ENCODE peak calls at places on chromosomes 12 and 14, in seven cellular contexts. U is A673; Z is GM23338; K is stomach; V is CD8-positive, alpha-beta memory T cell; O is CD8-positive, alpha-beta T cell; Q is SK-N-SH. X is an unnamed sample.

GRCh38 chr12:57779736-57780135 is 2.9 kb upstream of the TSFM start:
- DNase-seq in U (no peak), Z (no peak), K (no peak), V (no peak), Q (no peak), O (no peak), X (no peak)

GRCh38 chr14:63438065-63438757 is 105.0 kb downstream of the PPP2R5E start:
- DNase-seq in Z (peak; percentile 36), K (peak; percentile 66), U (peak; percentile 37), Q (peak; percentile 71), V (no peak), O (no peak), X (peak; percentile 91)

GRCh38 chr12:92556141-92556540 is 146.6 kb upstream of the PLEKHG7 start:
- DNase-seq in U (no peak), Q (no peak), K (no peak), O (no peak), Z (no peak), V (no peak), X (no peak)

GRCh38 chr14:75215520-75215919 is 39.1 kb upstream of the TMED10 start:
- DNase-seq in Z (no peak), U (no peak), O (no peak), K (no peak), Q (no peak), V (no peak), X (no peak)

GRCh38 chr12:93011100-93011499 is 82.0 kb upstream of the EEA1 start:
- DNase-seq in V (no peak), U (no peak), K (no peak), O (no peak), Q (no peak), Z (no peak), X (no peak)

GRCh38 chr12:32906407-32907165 is 10.0 kb upstream of the PKP2 start:
- DNase-seq in K (peak; percentile 57), U (no peak), Z (no peak), Q (no peak), O (no peak), V (no peak), X (no peak)

GRCh38 chr14:23112359-23113178 is 6.5 kb downstream of the CEBPE start:
- DNase-seq in Z (no peak), U (no peak), V (no peak), O (no peak), Q (no peak), K (no peak), X (no peak)

GRCh38 chr12:12872139-12872933 is 19.0 kb upstream of the GPRC5A start:
- DNase-seq in Z (peak; percentile 36), V (no peak), Q (no peak), K (peak; percentile 55), O (no peak), U (peak; percentile 34), X (peak; percentile 63)

GRCh38 chr14:72610831-72611200 is 283.1 kb downstream of the DPF3 start:
- DNase-seq in U (no peak), K (no peak), Q (no peak), Z (no peak), O (no peak), V (no peak), X (no peak)

GRCh38 chr12:50039151-50039835 is 14.0 kb upstream of the RACGAP1 start:
- DNase-seq in O (peak; percentile 77), Q (peak; percentile 85), Z (peak; percentile 96), V (peak; percentile 86), K (peak; percentile 94), U (peak; percentile 87), X (peak; percentile 79)

GRCh38 chr12:21526053-21526452 is at the start of gene SPX:
- DNase-seq in K (no peak), V (no peak), U (peak; percentile 38), Z (no peak), O (no peak), Q (no peak), X (no peak)

GRCh38 chr14:55417955-55418354 is 6.3 kb upstream of the ATG14 start:
- DNase-seq in Q (peak; percentile 29), V (no peak), O (no peak), U (no peak), K (no peak), Z (no peak), X (no peak)

GRCh38 chr12:58443981-58444371 is 476.3 kb downstream of the LRIG3 start:
- DNase-seq in Z (no peak), K (no peak), Q (no peak), U (no peak), V (no peak), O (no peak), X (no peak)

GRCh38 chr12:124191024-124191359 is 103.9 kb upstream of the RFLNA start:
- DNase-seq in U (peak; percentile 44), K (no peak), V (no peak), Q (peak; percentile 40), O (no peak), Z (peak; percentile 54), X (no peak)

GRCh38 chr12:56160894-56161667 is 2.9 kb downstream of the MYL6 start:
- DNase-seq in V (no peak), O (no peak), K (no peak), U (no peak), Q (no peak), Z (no peak), X (no peak)

GRCh38 chr12:56159482-56160105 is 1.4 kb downstream of the MYL6 start:
- DNase-seq in V (no peak), Z (no peak), O (no peak), K (no peak), Q (no peak), U (no peak), X (no peak)

GRCh38 chr12:56158926-56159461 is 835 bp downstream of the MYL6 start:
- DNase-seq in Z (peak; percentile 83), U (peak; percentile 53), V (no peak), K (peak; percentile 82), Q (peak; percentile 56), O (no peak), X (peak; percentile 88)

GRCh38 chr12:56161677-56162351 is 3.7 kb downstream of the MYL6 start:
- DNase-seq in Q (no peak), U (no peak), O (no peak), K (no peak), Z (peak; percentile 23), V (no peak), X (no peak)

DNA sequence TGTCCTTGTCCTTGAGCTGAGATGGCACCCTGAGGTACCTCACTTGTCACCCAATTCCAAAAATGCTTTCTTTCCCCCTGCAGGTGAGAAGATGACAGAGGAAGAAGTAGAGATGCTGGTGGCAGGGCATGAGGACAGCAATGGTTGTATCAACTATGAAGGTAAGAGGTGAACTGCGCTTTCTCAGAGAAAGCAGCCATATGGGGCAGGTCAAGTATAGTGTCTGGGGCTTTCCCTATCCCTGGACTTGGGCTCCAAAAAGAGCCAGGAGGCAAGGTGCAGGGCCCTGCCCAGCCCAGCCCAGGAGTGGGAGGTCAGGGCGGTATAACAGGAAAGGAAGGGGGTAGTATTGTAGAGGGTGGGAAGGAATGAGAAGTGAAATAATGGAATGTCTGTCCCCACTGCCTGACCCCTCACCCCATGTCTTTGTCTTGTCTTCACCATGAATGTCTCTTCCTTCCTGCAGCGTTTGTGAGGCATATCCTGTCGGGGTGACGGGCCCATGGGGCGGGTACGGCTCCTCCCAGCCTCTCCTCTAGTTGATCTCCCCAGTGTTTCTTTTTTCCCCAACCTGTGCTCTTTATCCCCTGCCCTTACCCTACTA is 2.1 kb downstream of the MYL6 start:
- DNase-seq in V (peak; percentile 71), O (peak; percentile 31), Z (peak; percentile 59), Q (no peak), U (no peak), K (no peak), X (no peak)
- H3K27ac ChIP-seq in V (peak overlapping the region; percentile 94), O (peak overlapping the region; percentile 86), Z (peak overlapping the region; percentile 98), Q (peak overlapping the region; percentile 8), U (peak overlapping the region; percentile 95), K (peak overlapping the region; percentile 99), X (peak overlapping the region; percentile 97)

GRCh38 chr12:70659077-70659606 is 21.9 kb upstream of the PTPRB start:
- DNase-seq in U (no peak), K (no peak), Z (no peak), V (no peak), O (no peak), Q (no peak), X (no peak)

GRCh38 chr12:70660620-70661219 is 23.5 kb upstream of the PTPRB start:
- DNase-seq in O (no peak), V (no peak), Q (no peak), K (no peak), U (no peak), Z (no peak), X (no peak)

GRCh38 chr12:70660002-70660604 is 22.9 kb upstream of the PTPRB start:
- DNase-seq in V (no peak), O (no peak), Z (no peak), Q (no peak), K (no peak), U (no peak), X (no peak)

GRCh38 chr12:70663838-70664237 is 26.6 kb upstream of the PTPRB start:
- DNase-seq in O (no peak), Z (peak; percentile 18), Q (no peak), V (no peak), U (no peak), K (no peak), X (no peak)

DNA sequence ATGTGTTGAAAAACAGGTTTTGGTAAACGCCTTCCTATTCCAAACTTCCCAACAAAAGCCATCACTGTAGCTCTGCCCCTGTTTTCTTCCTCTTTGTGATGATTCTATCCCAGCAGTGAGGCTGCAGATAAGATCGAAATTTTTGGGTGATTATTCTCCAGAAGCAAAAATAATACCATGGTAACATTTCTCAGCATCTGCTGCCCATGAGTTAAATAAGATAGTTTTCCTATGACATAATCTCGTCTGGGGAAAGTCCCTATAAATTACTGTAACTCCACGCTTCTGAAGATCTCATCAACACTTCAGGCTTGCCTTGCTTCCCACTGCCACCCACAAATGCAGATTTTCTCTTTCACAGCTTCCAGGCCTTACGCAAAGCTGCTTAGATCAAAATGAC is 24.5 kb upstream of the PTPRB start:
- DNase-seq in O (no peak), K (no peak), Q (no peak), Z (no peak), V (no peak), U (peak; percentile 28), X (no peak)
- H3K4me3 ChIP-seq in O (no peak overlapping the region), K (no peak overlapping the region), Q (no peak overlapping the region), Z (no peak overlapping the region), V (no peak overlapping the region), U (no peak overlapping the region), X (no peak overlapping the region)

GRCh38 chr14:33163109-33163508 is 224.4 kb downstream of the NPAS3 start:
- DNase-seq in Q (no peak), Z (no peak), K (no peak), U (no peak), O (no peak), V (no peak), X (no peak)
- H3K27ac ChIP-seq in Q (no peak overlapping the region), Z (no peak overlapping the region), K (no peak overlapping the region), U (no peak overlapping the region), O (no peak overlapping the region), V (no peak overlapping the region), X (no peak overlapping the region)

DNA sequence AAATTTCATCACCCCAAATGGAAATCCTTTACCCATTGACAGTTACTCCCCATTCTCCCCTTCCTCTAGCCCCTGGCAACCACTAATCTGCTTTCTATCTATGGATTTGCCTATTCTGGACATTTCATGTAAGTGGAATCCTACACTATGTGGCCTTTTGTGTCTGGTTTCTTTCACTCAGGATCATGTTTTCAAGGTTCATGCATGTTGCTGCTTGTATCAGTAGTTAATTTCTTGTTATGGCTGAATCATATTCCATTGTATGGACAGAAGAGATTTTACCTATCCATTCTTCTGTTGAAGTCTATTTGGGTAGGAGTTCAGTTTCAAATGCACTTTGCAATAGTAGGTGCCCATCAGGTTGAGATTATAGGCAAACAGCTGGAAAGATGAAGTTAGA is 1.4 kb downstream of the RFC5 start:
- DNase-seq in Z (no peak), V (no peak), K (no peak), O (no peak), U (no peak), Q (no peak), X (no peak)
- H3K4me3 ChIP-seq in Z (peak overlapping the region; percentile 98), V (no peak overlapping the region), K (peak overlapping the region; percentile 90), O (no peak overlapping the region), U (peak overlapping the region; percentile 93), Q (peak overlapping the region; percentile 87), X (no peak overlapping the region)

X was measured in prostate gland.